ENCODE peak calls at places on chromosome 10, in nine cellular contexts. T, P, K, H, C, Q, S, I and O are unnamed samples.

GRCh38 chr10:128880221-128880620 is 586.8 kb upstream of the MGMT start:
- DNase-seq in T (no peak), P (no peak), K (no peak), H (no peak), C (no peak), Q (no peak), S (no peak), I (no peak), O (no peak)

GRCh38 chr10:22158426-22158825 is 59.4 kb downstream of the EBLN1 start:
- DNase-seq in T (no peak), P (no peak), K (no peak), H (no peak), C (no peak), Q (no peak), S (no peak), I (no peak), O (no peak)

GRCh38 chr10:43855667-43856210 is 207.1 kb upstream of the ZNF32 start:
- DNase-seq in T (no peak), P (no peak), K (peak; percentile 47), H (no peak), C (no peak), Q (no peak), S (no peak), I (no peak), O (no peak)

GRCh38 chr10:8365935-8366911 is 311.7 kb downstream of the GATA3 start:
- DNase-seq in T (no peak), P (peak; percentile 52), K (no peak), H (peak; percentile 81), C (no peak), Q (no peak), S (no peak), I (peak; percentile 42), O (no peak)

GRCh38 chr10:22476601-22477364 is 131.5 kb downstream of the SPAG6 start:
- DNase-seq in T (no peak), P (no peak), K (no peak), H (no peak), C (no peak), Q (no peak), S (no peak), I (no peak), O (no peak)

GRCh38 chr10:10462116-10462515 is 555.6 kb upstream of the CELF2 start:
- DNase-seq in T (no peak), P (no peak), K (no peak), H (no peak), C (no peak), Q (no peak), S (no peak), I (no peak), O (no peak)

GRCh38 chr10:323651-324293 is 188.5 kb downstream of the ZMYND11 start:
- DNase-seq in T (peak; percentile 72), P (peak; percentile 53), K (peak; percentile 90), H (peak; percentile 97), C (peak; percentile 55), Q (peak; percentile 52), S (peak; percentile 93), I (peak; percentile 45), O (no peak)

GRCh38 chr10:107790271-107790670 is 625.8 kb upstream of the SORCS1 start:
- DNase-seq in T (no peak), P (no peak), K (no peak), H (no peak), C (no peak), Q (no peak), S (no peak), I (no peak), O (no peak)

GRCh38 chr10:34477229-34477628 is 337.9 kb downstream of the PARD3 start:
- DNase-seq in T (no peak), P (no peak), K (no peak), H (no peak), C (no peak), Q (no peak), S (no peak), I (no peak), O (no peak)

GRCh38 chr10:108970016-108970415 is 953.3 kb downstream of the XPNPEP1 start:
- DNase-seq in T (no peak), P (no peak), K (no peak), H (peak; percentile 8), C (no peak), Q (no peak), S (no peak), I (no peak), O (no peak)

GRCh38 chr10:58464956-58465355 is 47.7 kb upstream of the BICC1 start:
- DNase-seq in T (no peak), P (no peak), K (no peak), H (no peak), C (no peak), Q (no peak), S (no peak), I (no peak), O (no peak)

GRCh38 chr10:62492012-62492869 is 118.1 kb downstream of the ZNF365 start:
- DNase-seq in T (peak; percentile 48), P (no peak), K (no peak), H (peak; percentile 25), C (no peak), Q (no peak), S (no peak), I (peak; percentile 16), O (no peak)
- TF ChIP-seq CTCF in T (peak; percentile 40), P (no peak), K (peak; percentile 40), H (peak; percentile 51), C (no peak), Q (peak; percentile 21), S (peak; percentile 43), I (peak; percentile 57), O (peak; percentile 59)

GRCh38 chr10:69316313-69317059 is 38.2 kb downstream of the HK1 start:
- DNase-seq in T (no peak), P (no peak), K (no peak), H (peak; percentile 46), C (no peak), Q (no peak), S (peak; percentile 39), I (no peak), O (no peak)

GRCh38 chr10:69319911-69320316 is 41.6 kb downstream of the HK1 start:
- DNase-seq in T (no peak), P (no peak), K (peak; percentile 76), H (no peak), C (no peak), Q (no peak), S (no peak), I (no peak), O (no peak)

GRCh38 chr10:69318997-69319727 is 40.9 kb downstream of the HK1 start:
- DNase-seq in T (no peak), P (peak; percentile 84), K (peak; percentile 93), H (peak; percentile 53), C (peak; percentile 77), Q (peak; percentile 87), S (peak; percentile 79), I (no peak), O (no peak)

GRCh38 chr10:69317175-69318086 is 39.1 kb downstream of the HK1 start:
- DNase-seq in T (no peak), P (no peak), K (peak; percentile 73), H (no peak), C (no peak), Q (no peak), S (no peak), I (no peak), O (no peak)

DNA sequence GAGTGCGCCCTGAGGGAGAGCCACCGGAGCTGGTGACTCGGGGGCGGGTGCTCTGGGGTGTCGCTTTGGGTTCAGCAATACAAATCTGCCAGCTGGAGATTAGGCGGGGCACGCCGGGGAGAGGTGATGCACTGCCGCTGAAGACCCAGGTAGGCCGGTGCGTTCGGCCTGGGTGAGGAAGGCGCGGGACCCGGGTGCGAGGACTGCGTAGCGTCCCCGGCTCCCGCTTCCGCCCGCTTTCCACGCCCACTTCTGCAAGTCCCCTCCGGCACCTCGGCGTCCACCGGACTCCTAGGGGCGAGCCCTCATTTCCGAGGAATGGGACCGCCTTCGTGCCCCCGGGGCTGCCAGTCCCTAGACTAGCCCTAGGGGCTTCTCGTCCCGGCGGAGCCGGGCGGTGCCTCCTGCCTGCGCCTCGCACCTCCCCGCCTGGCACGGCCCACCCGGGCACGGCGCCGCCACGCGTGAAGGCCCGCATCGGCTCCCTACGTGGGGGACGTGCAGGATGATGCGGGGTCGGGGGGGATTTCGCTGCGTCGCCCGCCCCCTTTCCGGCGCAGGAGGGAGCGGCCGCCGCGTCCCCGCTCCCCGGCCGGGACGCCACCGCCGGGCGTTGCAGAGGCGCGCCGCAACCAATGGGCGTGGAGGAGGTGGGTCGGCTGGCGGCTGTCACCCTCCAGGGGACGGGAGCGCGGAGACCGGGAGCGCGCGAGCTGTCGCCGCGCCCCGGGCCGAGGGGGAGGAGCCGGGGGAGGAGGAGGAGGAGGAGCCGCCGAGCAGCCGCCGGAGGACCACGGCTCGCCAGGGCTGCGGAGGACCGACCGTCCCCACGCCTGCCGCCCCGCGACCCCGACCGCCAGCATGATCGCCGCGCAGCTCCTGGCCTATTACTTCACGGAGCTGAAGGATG is 40.0 kb downstream of the HK1 start:
- DNase-seq in T (peak; percentile 59), P (peak; percentile 93), K (peak; percentile 99), H (peak; percentile 77), C (peak; percentile 89), Q (peak; percentile 94), S (peak; percentile 90), I (no peak), O (peak; percentile 47)
- TF ChIP-seq POLR2A in T (no peak), P (no peak), K (no peak), H (peak; percentile 8), C (peak; percentile 99), Q (peak; percentile 81), S (peak; percentile 89), I (no peak), O (no peak)

GRCh38 chr10:17065273-17065672 is 64.3 kb downstream of the CUBN start:
- DNase-seq in T (no peak), P (no peak), K (no peak), H (no peak), C (no peak), Q (no peak), S (no peak), I (no peak), O (no peak)

GRCh38 chr10:17064435-17064834 is 65.2 kb downstream of the CUBN start:
- DNase-seq in T (no peak), P (no peak), K (no peak), H (peak; percentile 20), C (no peak), Q (no peak), S (no peak), I (no peak), O (no peak)

GRCh38 chr10:17067549-17068264 is 61.9 kb downstream of the CUBN start:
- DNase-seq in T (no peak), P (no peak), K (no peak), H (peak; percentile 36), C (no peak), Q (no peak), S (no peak), I (no peak), O (no peak)

GRCh38 chr10:17066801-17067200 is 62.8 kb downstream of the CUBN start:
- DNase-seq in T (no peak), P (no peak), K (no peak), H (no peak), C (no peak), Q (no peak), S (no peak), I (no peak), O (no peak)

GRCh38 chr10:17066000-17066399 is 63.6 kb downstream of the CUBN start:
- DNase-seq in T (no peak), P (no peak), K (no peak), H (peak; percentile 8), C (no peak), Q (no peak), S (no peak), I (no peak), O (no peak)
- TF ChIP-seq CTCF in T (no peak), P (no peak), K (no peak), H (no peak), C (no peak), Q (no peak), S (no peak), I (no peak), O (no peak)

GRCh38 chr10:71812913-71813590 is 38.0 kb downstream of the PSAP start:
- DNase-seq in T (no peak), P (no peak), K (no peak), H (no peak), C (no peak), Q (no peak), S (no peak), I (no peak), O (no peak)
- TF ChIP-seq POLR2A in T (no peak), P (no peak), K (no peak), H (no peak), C (no peak), Q (no peak), S (no peak), I (peak; percentile 7), O (no peak)